ENCODE peak calls at places on chromosomes 11 and 22, in six cellular contexts. A, Z, W, C, J and G are unnamed samples.

GRCh38 chr11:396948-397548 is 3.0 kb downstream of the PKP3 start:
- DNase-seq in A (peak; percentile 78), Z (peak; percentile 58), W (peak; percentile 68), C (peak; percentile 84), J (peak; percentile 68), G (peak; percentile 71)

GRCh38 chr11:33016654-33017053 is 976 bp downstream of the DEPDC7 start:
- DNase-seq in A (no peak), Z (no peak), W (no peak), C (no peak), J (no peak), G (no peak)

GRCh38 chr22:19106886-19107729 is 15.1 kb downstream of the DGCR2 start:
- DNase-seq in A (no peak), Z (no peak), W (no peak), C (no peak), J (no peak), G (no peak)

GRCh38 chr11:6695377-6695776 is 12.2 kb upstream of the MRPL17 start:
- DNase-seq in A (peak; percentile 79), Z (no peak), W (no peak), C (no peak), J (peak; percentile 33), G (no peak)

GRCh38 chr11:128021304-128022006 is 565.9 kb downstream of the ETS1 start:
- DNase-seq in A (peak; percentile 48), Z (no peak), W (no peak), C (no peak), J (no peak), G (no peak)

GRCh38 chr11:133663135-133663534 is 130.8 kb upstream of the OPCML start:
- DNase-seq in A (no peak), Z (no peak), W (no peak), C (no peak), J (no peak), G (no peak)

GRCh38 chr11:73281796-73282660 is 9.9 kb downstream of the P2RY6 start:
- DNase-seq in A (no peak), Z (no peak), W (no peak), C (no peak), J (no peak), G (no peak)

GRCh38 chr11:33557201-33557600 is 143.4 kb downstream of the C11orf91 start:
- DNase-seq in A (peak; percentile 51), Z (no peak), W (no peak), C (no peak), J (peak; percentile 47), G (no peak)

GRCh38 chr22:21936151-21936778 is 16.4 kb downstream of the PPM1F start:
- DNase-seq in A (no peak), Z (peak; percentile 33), W (no peak), C (no peak), J (no peak), G (no peak)

GRCh38 chr22:30763815-30764686 is 69.4 kb downstream of the OSBP2 start:
- DNase-seq in A (peak; percentile 89), Z (peak; percentile 45), W (no peak), C (no peak), J (peak; percentile 53), G (no peak)

GRCh38 chr11:15471028-15471708 is 356.4 kb downstream of the INSC start:
- DNase-seq in A (no peak), Z (peak; percentile 45), W (no peak), C (no peak), J (no peak), G (no peak)

GRCh38 chr11:64911689-64912088 is 5.3 kb downstream of the ATG2A start:
- DNase-seq in A (no peak), Z (no peak), W (no peak), C (no peak), J (no peak), G (no peak)

GRCh38 chr22:37415210-37415609 is 12.1 kb downstream of the ELFN2 start:
- DNase-seq in A (no peak), Z (no peak), W (no peak), C (no peak), J (no peak), G (no peak)

GRCh38 chr22:36608987-36609386 is 80.0 kb upstream of the EIF3D start:
- DNase-seq in A (no peak), Z (no peak), W (no peak), C (no peak), J (no peak), G (no peak)

GRCh38 chr22:41952713-41953112 is 763 bp downstream of the SMIM45 start:
- DNase-seq in A (no peak), Z (no peak), W (no peak), C (no peak), J (no peak), G (no peak)

GRCh38 chr22:29689872-29690213 is 30.0 kb upstream of the CABP7 start:
- DNase-seq in A (peak; percentile 67), Z (peak; percentile 58), W (peak; percentile 53), C (peak; percentile 76), J (peak; percentile 22), G (peak; percentile 46)

GRCh38 chr11:128658499-128658898 is 35.4 kb upstream of the FLI1 start:
- DNase-seq in A (no peak), Z (no peak), W (no peak), C (no peak), J (peak; percentile 11), G (no peak)

GRCh38 chr22:42275970-42276369 is 5.5 kb upstream of the TCF20 start:
- DNase-seq in A (no peak), Z (no peak), W (no peak), C (no peak), J (no peak), G (no peak)

GRCh38 chr22:18032455-18033101 is 8.2 kb upstream of the MICAL3 start:
- DNase-seq in A (peak; percentile 36), Z (no peak), W (peak; percentile 43), C (no peak), J (peak; percentile 14), G (no peak)

GRCh38 chr11:15055620-15056356 is 17.6 kb upstream of the CALCB start:
- DNase-seq in A (no peak), Z (no peak), W (no peak), C (no peak), J (no peak), G (no peak)

GRCh38 chr11:116077092-116077491 is 572.9 kb upstream of the CADM1 start:
- DNase-seq in A (no peak), Z (no peak), W (no peak), C (no peak), J (no peak), G (no peak)

GRCh38 chr11:32892355-32893090 is at the start of gene QSER1:
- DNase-seq in A (peak; percentile 69), Z (peak; percentile 76), W (peak; percentile 71), C (peak; percentile 87), J (peak; percentile 22), G (peak; percentile 81)

GRCh38 chr11:113992459-113993105 is 17.7 kb downstream of the HTR3A start:
- DNase-seq in A (no peak), Z (no peak), W (no peak), C (no peak), J (no peak), G (no peak)

DNA sequence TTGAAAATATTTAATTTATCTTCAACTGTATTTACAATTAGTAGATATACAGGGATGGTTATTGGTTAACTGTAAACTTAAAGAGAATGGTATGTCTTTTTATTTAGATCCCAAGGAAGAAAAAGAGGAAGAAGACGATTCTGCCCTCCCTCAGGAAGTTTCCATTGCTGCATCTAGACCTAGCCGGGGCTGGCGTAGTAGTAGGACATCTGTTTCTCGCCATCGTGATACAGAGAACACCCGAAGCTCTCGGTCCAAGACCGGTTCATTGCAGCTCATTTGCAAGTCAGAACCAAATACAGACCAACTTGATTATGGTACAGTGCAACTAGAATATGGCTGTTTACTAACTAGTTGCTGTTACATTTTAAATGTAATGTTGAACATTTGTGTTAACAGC is 12.7 kb upstream of the CNTF start:
- DNase-seq in A (no peak), Z (no peak), W (no peak), C (no peak), J (no peak), G (no peak)
- H3K27ac ChIP-seq in A (no peak overlapping the region), Z (no peak overlapping the region), W (no peak overlapping the region), C (no peak overlapping the region), J (no peak overlapping the region), G (no peak overlapping the region)

GRCh38 chr11:78218707-78219492 is 30.2 kb downstream of the USP35 start:
- DNase-seq in A (no peak), Z (no peak), W (no peak), C (no peak), J (no peak), G (no peak)

GRCh38 chr11:78217650-78218541 is 29.2 kb downstream of the USP35 start:
- DNase-seq in A (no peak), Z (no peak), W (no peak), C (no peak), J (no peak), G (no peak)

GRCh38 chr11:78219493-78220217 is 30.9 kb downstream of the USP35 start:
- DNase-seq in A (no peak), Z (no peak), W (no peak), C (no peak), J (no peak), G (no peak)

GRCh38 chr11:78221396-78222315 is 32.9 kb downstream of the USP35 start:
- DNase-seq in A (peak; percentile 16), Z (no peak), W (no peak), C (no peak), J (no peak), G (no peak)

GRCh38 chr11:78220218-78221157 is 31.8 kb downstream of the USP35 start:
- DNase-seq in A (no peak), Z (no peak), W (no peak), C (no peak), J (no peak), G (no peak)
- H3K4me3 ChIP-seq in A (no peak overlapping the region), Z (no peak overlapping the region), W (no peak overlapping the region), C (no peak overlapping the region), J (no peak overlapping the region), G (no peak overlapping the region)

DNA sequence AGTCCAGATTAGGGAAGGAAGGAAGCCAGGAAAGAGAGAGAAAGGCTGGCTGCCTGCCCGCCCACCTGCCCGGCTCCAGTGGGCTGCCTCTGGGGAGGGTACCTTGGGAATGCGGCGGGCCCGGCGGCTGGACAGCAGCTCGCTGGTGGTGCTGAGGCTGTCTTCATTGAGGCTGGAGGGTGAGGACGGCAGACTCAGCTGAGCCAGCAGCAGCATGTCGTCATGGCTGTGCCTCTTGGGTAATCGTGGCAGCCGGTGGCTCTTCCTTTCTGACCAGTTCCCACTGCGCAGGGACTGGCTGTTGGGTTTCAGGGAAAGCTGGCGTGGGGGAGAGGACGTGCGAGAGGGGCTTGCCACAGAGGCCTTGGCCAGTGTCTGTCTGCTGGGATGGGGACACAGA is 32.9 kb downstream of the RPL27A start:
- DNase-seq in A (no peak), Z (no peak), W (no peak), C (no peak), J (no peak), G (no peak)
- H3K27ac ChIP-seq in A (no peak overlapping the region), Z (peak overlapping the region; percentile 89), W (peak overlapping the region; percentile 94), C (no peak overlapping the region), J (no peak overlapping the region), G (peak overlapping the region; percentile 76)

GRCh38 chr22:43948836-43949235 is 6.4 kb upstream of the SAMM50 start:
- DNase-seq in A (no peak), Z (no peak), W (no peak), C (no peak), J (no peak), G (no peak)

GRCh38 chr22:43941449-43941848 is 13.8 kb upstream of the SAMM50 start:
- DNase-seq in A (no peak), Z (no peak), W (no peak), C (no peak), J (no peak), G (no peak)

GRCh38 chr22:43944670-43945430 is 10.4 kb upstream of the SAMM50 start:
- DNase-seq in A (no peak), Z (no peak), W (no peak), C (no peak), J (no peak), G (no peak)

GRCh38 chr22:43945632-43946390 is 9.4 kb upstream of the SAMM50 start:
- DNase-seq in A (peak; percentile 68), Z (peak; percentile 70), W (no peak), C (peak; percentile 73), J (peak; percentile 72), G (peak; percentile 30)

GRCh38 chr22:43946391-43946680 is 8.9 kb upstream of the SAMM50 start:
- DNase-seq in A (no peak), Z (no peak), W (no peak), C (no peak), J (no peak), G (no peak)
- H3K4me3 ChIP-seq in A (no peak overlapping the region), Z (no peak overlapping the region), W (no peak overlapping the region), C (no peak overlapping the region), J (no peak overlapping the region), G (no peak overlapping the region)